ENCODE peak calls at places on chromosomes 7 and 10, in seven cellular contexts. One of them, this sample, is unnamed.
A peak's percentile ranks its signal among the peaks of the same experiment; 100 is the strongest.

GRCh38 chr10:114526112-114526496 is 121.8 kb upstream of the AFAP1L2 start:
- DNase-seq in CD8-positive, alpha-beta T cell: no peak
- DNase-seq in mammary epithelial cell: no peak
- DNase-seq in fibroblast of mammary gland: peak; percentile 28
- DNase-seq in fibroblast of the aortic adventitia: no peak
- DNase-seq in ELF-1: no peak
- DNase-seq in GM04504: no peak
- DNase-seq in this sample: no peak

GRCh38 chr7:64602086-64602485 is 39.2 kb upstream of the ZNF680 start:
- DNase-seq in GM04504: no peak
- DNase-seq in ELF-1: no peak
- DNase-seq in fibroblast of mammary gland: peak; percentile 17
- DNase-seq in CD8-positive, alpha-beta T cell: no peak
- DNase-seq in mammary epithelial cell: no peak
- DNase-seq in fibroblast of the aortic adventitia: no peak
- DNase-seq in this sample: no peak

GRCh38 chr7:121301441-121302213 is 27.2 kb upstream of the WNT16 start:
- DNase-seq in GM04504: no peak
- DNase-seq in fibroblast of mammary gland: no peak
- DNase-seq in ELF-1: no peak
- DNase-seq in CD8-positive, alpha-beta T cell: no peak
- DNase-seq in fibroblast of the aortic adventitia: peak; percentile 25
- DNase-seq in mammary epithelial cell: no peak
- DNase-seq in this sample: no peak

GRCh38 chr7:158733220-158733519 is 28.6 kb upstream of the NCAPG2 start:
- DNase-seq in fibroblast of mammary gland: no peak
- DNase-seq in ELF-1: no peak
- DNase-seq in fibroblast of the aortic adventitia: no peak
- DNase-seq in GM04504: no peak
- DNase-seq in CD8-positive, alpha-beta T cell: no peak
- DNase-seq in mammary epithelial cell: no peak
- DNase-seq in this sample: no peak

GRCh38 chr7:129746857-129747529 is 135.5 kb downstream of the NRF1 start:
- DNase-seq in fibroblast of mammary gland: no peak
- DNase-seq in GM04504: no peak
- DNase-seq in ELF-1: no peak
- DNase-seq in CD8-positive, alpha-beta T cell: no peak
- DNase-seq in mammary epithelial cell: no peak
- DNase-seq in fibroblast of the aortic adventitia: no peak
- DNase-seq in this sample: no peak

GRCh38 chr7:38424750-38425463 is 151.5 kb upstream of the TARP start:
- DNase-seq in fibroblast of mammary gland: peak; percentile 23
- DNase-seq in fibroblast of the aortic adventitia: peak; percentile 1
- DNase-seq in mammary epithelial cell: no peak
- DNase-seq in ELF-1: no peak
- DNase-seq in GM04504: no peak
- DNase-seq in CD8-positive, alpha-beta T cell: no peak
- DNase-seq in this sample: peak; percentile 12

GRCh38 chr10:98299341-98299740 is 31.3 kb upstream of the LOXL4 start:
- DNase-seq in GM04504: no peak
- DNase-seq in mammary epithelial cell: no peak
- DNase-seq in fibroblast of mammary gland: peak; percentile 30
- DNase-seq in fibroblast of the aortic adventitia: no peak
- DNase-seq in CD8-positive, alpha-beta T cell: no peak
- DNase-seq in ELF-1: peak; percentile 48
- DNase-seq in this sample: no peak

GRCh38 chr10:112912441-112912911 is 37.6 kb upstream of the TCF7L2 start:
- DNase-seq in CD8-positive, alpha-beta T cell: no peak
- DNase-seq in fibroblast of the aortic adventitia: no peak
- DNase-seq in GM04504: no peak
- DNase-seq in mammary epithelial cell: no peak
- DNase-seq in fibroblast of mammary gland: no peak
- DNase-seq in ELF-1: no peak
- DNase-seq in this sample: peak; percentile 69

GRCh38 chr7:24052572-24053223 is 231.3 kb upstream of the NPY start:
- DNase-seq in CD8-positive, alpha-beta T cell: no peak
- DNase-seq in GM04504: peak; percentile 75
- DNase-seq in mammary epithelial cell: peak; percentile 94
- DNase-seq in ELF-1: no peak
- DNase-seq in fibroblast of the aortic adventitia: peak; percentile 17
- DNase-seq in fibroblast of mammary gland: peak; percentile 8
- DNase-seq in this sample: no peak

This sample was measured in endothelial cell of umbilical vein.